ENCODE peak calls at places on chromosomes 6 and 20, in ten cellular contexts. I is cardiac muscle cell; Q is NAMALWA; P is naive thymus-derived CD4-positive, alpha-beta T cell; U is AG10803; J is upper lobe of left lung; V is NCI-H2171; G is hypothalamus; C is activated T-helper 1 cell treated with Interleukin-2 at 50 U/mL for 16 hours; R is effector memory CD4-positive, alpha-beta T cell. B is an unnamed sample.

GRCh38 chr6:62623851-62624532 is 338.0 kb upstream of the KHDRBS2 start:
- DNase-seq in P (no peak), C (no peak), G (no peak), U (no peak), V (no peak), I (no peak), Q (no peak), R (no peak), J (no peak), B (no peak)

GRCh38 chr6:43913388-43914271 is 143.6 kb downstream of the VEGFA start:
- DNase-seq in G (no peak), R (no peak), V (no peak), Q (no peak), P (no peak), C (no peak), J (no peak), I (no peak), U (no peak), B (no peak)

GRCh38 chr20:48008850-48009535 is 223.7 kb upstream of the SULF2 start:
- DNase-seq in V (no peak), J (no peak), I (no peak), Q (no peak), R (no peak), C (no peak), G (no peak), P (no peak), U (peak; percentile 92), B (no peak)

GRCh38 chr6:170429457-170429856 is 122.9 kb downstream of the FAM120B start:
- DNase-seq in U (no peak), Q (no peak), C (no peak), P (no peak), G (no peak), R (no peak), J (no peak), I (peak; percentile 41), V (no peak), B (no peak)

GRCh38 chr6:120328521-120328920 is 979.0 kb upstream of the MAN1A1 start:
- DNase-seq in P (no peak), Q (no peak), V (no peak), C (no peak), I (no peak), U (no peak), R (no peak), J (no peak), G (no peak), B (no peak)

GRCh38 chr6:15526129-15526764 is 136.6 kb downstream of the DTNBP1 start:
- DNase-seq in U (no peak), R (no peak), P (no peak), C (no peak), I (no peak), J (peak; percentile 46), Q (no peak), V (no peak), G (no peak), B (no peak)

GRCh38 chr6:116292553-116292952 is 12.8 kb upstream of the TSPYL1 start:
- DNase-seq in R (no peak), Q (no peak), V (no peak), C (no peak), J (no peak), U (no peak), I (no peak), G (no peak), P (no peak), B (no peak)

GRCh38 chr20:1893721-1894470 is 1.3 kb upstream of the SIRPA start:
- DNase-seq in Q (no peak), R (no peak), G (peak; percentile 53), C (no peak), I (peak; percentile 31), V (no peak), P (no peak), U (no peak), J (no peak), B (no peak)

GRCh38 chr6:79466222-79466834 is 70.9 kb downstream of the LCA5 start:
- DNase-seq in R (no peak), P (no peak), G (no peak), Q (peak; percentile 45), U (peak; percentile 23), C (no peak), V (no peak), I (no peak), J (no peak), B (peak; percentile 36)

GRCh38 chr6:124688369-124688768 is 273.9 kb upstream of the RNF217 start:
- DNase-seq in J (no peak), Q (no peak), U (no peak), I (no peak), C (no peak), R (no peak), P (no peak), G (no peak), V (no peak), B (no peak)

GRCh38 chr20:9214676-9215075 is 145.8 kb downstream of the PLCB4 start:
- DNase-seq in U (peak; percentile 99), I (no peak), G (no peak), V (no peak), C (no peak), R (no peak), P (no peak), Q (no peak), J (no peak), B (no peak)

GRCh38 chr6:44646355-44646754 is 258.8 kb downstream of the CDC5L start:
- DNase-seq in P (no peak), R (no peak), C (no peak), I (no peak), U (peak; percentile 82), Q (no peak), V (no peak), G (no peak), J (no peak), B (no peak)

GRCh38 chr6:138339024-138339423 is 38.7 kb upstream of the SMIM28 start:
- DNase-seq in V (no peak), P (no peak), U (no peak), Q (no peak), C (no peak), J (no peak), I (no peak), G (no peak), R (no peak), B (no peak)

GRCh38 chr6:43932259-43932900 is 162.4 kb downstream of the VEGFA start:
- DNase-seq in R (no peak), U (no peak), I (no peak), P (no peak), Q (no peak), V (no peak), J (no peak), G (no peak), C (no peak), B (no peak)

GRCh38 chr6:12342664-12343063 is 52.5 kb downstream of the EDN1 start:
- DNase-seq in R (no peak), I (no peak), Q (no peak), V (no peak), U (no peak), J (no peak), P (no peak), G (no peak), C (no peak), B (no peak)

GRCh38 chr20:39800548-39800947 is 838.4 kb downstream of the DHX35 start:
- DNase-seq in V (no peak), Q (no peak), G (no peak), U (peak; percentile 83), P (no peak), I (no peak), C (no peak), J (no peak), R (no peak), B (no peak)

B was measured in NCI-H446.